ENCODE peak calls at places on chromosomes 2 and 18, in eight cellular contexts. L is epithelial cell of prostate; S is stimulated activated CD4-positive, alpha-beta T cell treated with anti-CD3 and anti-CD28 coated beads, Interleukin-1b, Interleukin-23, amount 100 ng/mL, for 48 hours; D is C1 segment of cervical spinal cord; T is fibroblast of lung; J is cerebellar nuclear complex; K is hippocampal formation; Y is Daoy. V is an unnamed sample.

GRCh38 chr2:223854741-223855140 is 17.4 kb upstream of the AP1S3 start:
- DNase-seq in Y (no peak), T (no peak), D (no peak), L (no peak), S (no peak), K (no peak), J (no peak), V (no peak)

GRCh38 chr18:42583197-42583776 is 532.2 kb downstream of the RIT2 start:
- DNase-seq in J (no peak), D (no peak), Y (no peak), L (no peak), S (no peak), T (no peak), K (no peak), V (no peak)

GRCh38 chr18:58998421-58999203 is 133.9 kb downstream of the ZNF532 start:
- DNase-seq in S (no peak), J (peak), T (peak), D (peak), K (peak), Y (peak), L (no peak), V (peak)

GRCh38 chr2:218964041-218964771 is 4.7 kb downstream of the CDK5R2 start:
- DNase-seq in K (no peak), J (no peak), L (peak), T (peak), D (no peak), Y (peak), S (no peak), V (peak)

GRCh38 chr2:137123241-137123640 is 357.9 kb downstream of the THSD7B start:
- DNase-seq in D (no peak), K (no peak), Y (no peak), S (no peak), J (no peak), T (no peak), L (no peak), V (peak)

GRCh38 chr2:168663993-168664392 is 138.4 kb upstream of the NOSTRIN start:
- DNase-seq in D (no peak), S (no peak), Y (no peak), L (no peak), T (peak), J (no peak), K (no peak), V (no peak)

GRCh38 chr2:238985931-238986446 is 138.1 kb downstream of the TWIST2 start:
- DNase-seq in T (no peak), D (no peak), S (no peak), K (no peak), J (no peak), Y (no peak), L (no peak), V (no peak)

GRCh38 chr18:2655954-2656236 is 369 bp downstream of the SMCHD1 start:
- DNase-seq in T (peak), K (no peak), Y (no peak), S (no peak), L (no peak), D (no peak), J (no peak), V (peak)

GRCh38 chr2:220941683-220942082 is 630.4 kb downstream of the EPHA4 start:
- DNase-seq in D (no peak), T (no peak), Y (no peak), J (no peak), K (no peak), S (no peak), L (no peak), V (no peak)

GRCh38 chr2:105517814-105518705 is 119.2 kb upstream of the FHL2 start:
- DNase-seq in K (no peak), S (no peak), D (no peak), Y (no peak), J (peak), T (peak), L (no peak), V (peak)

GRCh38 chr2:119421304-119421703 is 10.3 kb upstream of the TMEM37 start:
- DNase-seq in T (no peak), Y (no peak), L (no peak), J (no peak), D (no peak), K (no peak), S (no peak), V (no peak)

GRCh38 chr18:75210274-75211001 is at the start of gene TSHZ1:
- DNase-seq in Y (peak), D (no peak), K (peak), T (peak), L (peak), S (peak), J (peak), V (peak)